ENCODE peak calls at places on chromosomes 3 and 15, in four cellular contexts. One of them, this sample, is unnamed.

GRCh38 chr15:85727068-85727467 is 67.7 kb downstream of the KLHL25 start:
- DNase-seq in occipital lobe: no peak
- DNase-seq in SHP77: no peak
- DNase-seq in naive thymus-derived CD8-positive, alpha-beta T cell: no peak
- DNase-seq in this sample: no peak

GRCh38 chr15:91942676-91943417 is 89.3 kb downstream of the SLCO3A1 start:
- DNase-seq in occipital lobe: peak; percentile 21
- DNase-seq in SHP77: no peak
- DNase-seq in naive thymus-derived CD8-positive, alpha-beta T cell: no peak
- DNase-seq in this sample: peak; percentile 68

GRCh38 chr3:64011685-64012084 is 11.6 kb downstream of the PSMD6 start:
- DNase-seq in occipital lobe: no peak
- DNase-seq in SHP77: no peak
- DNase-seq in naive thymus-derived CD8-positive, alpha-beta T cell: no peak
- DNase-seq in this sample: no peak

GRCh38 chr3:49644684-49645083 is 29.5 kb upstream of the APEH start:
- DNase-seq in occipital lobe: no peak
- DNase-seq in SHP77: no peak
- DNase-seq in naive thymus-derived CD8-positive, alpha-beta T cell: no peak
- DNase-seq in this sample: no peak

GRCh38 chr3:172624999-172625398 is 85.9 kb downstream of the NCEH1 start:
- DNase-seq in occipital lobe: no peak
- DNase-seq in SHP77: no peak
- DNase-seq in naive thymus-derived CD8-positive, alpha-beta T cell: no peak
- DNase-seq in this sample: no peak

GRCh38 chr3:101944308-101944707 is 95.0 kb downstream of the NFKBIZ start:
- DNase-seq in occipital lobe: no peak
- DNase-seq in SHP77: no peak
- DNase-seq in naive thymus-derived CD8-positive, alpha-beta T cell: no peak
- DNase-seq in this sample: no peak

GRCh38 chr15:100879461-100880138 is at the start of gene ALDH1A3:
- DNase-seq in occipital lobe: no peak
- DNase-seq in SHP77: no peak
- DNase-seq in naive thymus-derived CD8-positive, alpha-beta T cell: no peak
- DNase-seq in this sample: no peak

GRCh38 chr15:68487087-68487843 is 55.3 kb upstream of the ITGA11 start:
- DNase-seq in occipital lobe: no peak
- DNase-seq in SHP77: no peak
- DNase-seq in naive thymus-derived CD8-positive, alpha-beta T cell: no peak
- DNase-seq in this sample: no peak

GRCh38 chr15:96276438-96277210 is 53.9 kb upstream of the NR2F2 start:
- DNase-seq in occipital lobe: no peak
- DNase-seq in SHP77: no peak
- DNase-seq in naive thymus-derived CD8-positive, alpha-beta T cell: no peak
- DNase-seq in this sample: no peak

GRCh38 chr15:49904296-49904695 is 214.7 kb downstream of the ATP8B4 start:
- DNase-seq in occipital lobe: no peak
- DNase-seq in SHP77: no peak
- DNase-seq in naive thymus-derived CD8-positive, alpha-beta T cell: no peak
- DNase-seq in this sample: no peak

GRCh38 chr15:63668601-63669000 is 71.4 kb downstream of the FBXL22 start:
- DNase-seq in occipital lobe: no peak
- DNase-seq in SHP77: no peak
- DNase-seq in naive thymus-derived CD8-positive, alpha-beta T cell: no peak
- DNase-seq in this sample: no peak

GRCh38 chr3:30518872-30519271 is 87.5 kb upstream of the TGFBR2 start:
- DNase-seq in occipital lobe: no peak
- DNase-seq in SHP77: no peak
- DNase-seq in naive thymus-derived CD8-positive, alpha-beta T cell: no peak
- DNase-seq in this sample: no peak

GRCh38 chr3:54631507-54632280 is 296.2 kb downstream of the LRTM1 start:
- DNase-seq in occipital lobe: no peak
- DNase-seq in SHP77: no peak
- DNase-seq in naive thymus-derived CD8-positive, alpha-beta T cell: no peak
- DNase-seq in this sample: no peak

GRCh38 chr3:193016437-193016887 is 98.8 kb upstream of the MB21D2 start:
- DNase-seq in occipital lobe: no peak
- DNase-seq in SHP77: no peak
- DNase-seq in naive thymus-derived CD8-positive, alpha-beta T cell: no peak
- DNase-seq in this sample: no peak

GRCh38 chr15:59210186-59210585 is 3.5 kb downstream of the LDHAL6B start:
- DNase-seq in occipital lobe: no peak
- DNase-seq in SHP77: no peak
- DNase-seq in naive thymus-derived CD8-positive, alpha-beta T cell: no peak
- DNase-seq in this sample: no peak

This sample was measured in NCI-H510A.